ENCODE peak calls at places on chromosomes 12 and 14, in six cellular contexts. L is CD8-positive, alpha-beta T cell; D is stomach; Y is foreskin fibroblast; F is HFFc6; G is right atrium auricular region. H is an unnamed sample.

GRCh38 chr14:58104808-58105207 is 47.2 kb downstream of the ARMH4 start:
- DNase-seq in L (no peak), D (no peak), Y (peak; percentile 67), F (peak; percentile 74), G (no peak), H (peak; percentile 18)

GRCh38 chr14:65344011-65344410 is 68.5 kb upstream of the FUT8 start:
- DNase-seq in L (no peak), D (no peak), Y (peak; percentile 24), F (no peak), G (no peak), H (no peak)

GRCh38 chr12:110355080-110355479 is 48.4 kb downstream of the ANAPC7 start:
- DNase-seq in L (peak; percentile 24), D (no peak), Y (peak; percentile 34), F (peak; percentile 18), G (no peak), H (no peak)

GRCh38 chr12:114229150-114229549 is 176.8 kb downstream of the TBX5 start:
- DNase-seq in L (no peak), D (no peak), Y (no peak), F (no peak), G (no peak), H (no peak)

GRCh38 chr12:1606021-1606622 is 11.7 kb upstream of the FBXL14 start:
- DNase-seq in L (peak; percentile 46), D (peak; percentile 96), Y (peak; percentile 95), F (peak; percentile 86), G (peak; percentile 95), H (no peak)

GRCh38 chr14:65095633-65096205 is 6.6 kb downstream of the MAX start:
- DNase-seq in L (no peak), D (peak; percentile 72), Y (peak; percentile 54), F (peak; percentile 53), G (peak; percentile 79), H (peak; percentile 54)

GRCh38 chr14:54776361-54777001 is 126.1 kb downstream of the GCH1 start:
- DNase-seq in L (peak; percentile 44), D (no peak), Y (peak; percentile 64), F (peak; percentile 45), G (no peak), H (no peak)

GRCh38 chr12:103423061-103423473 is 72.7 kb downstream of the C12orf42 start:
- DNase-seq in L (no peak), D (no peak), Y (no peak), F (no peak), G (no peak), H (no peak)

GRCh38 chr14:91154851-91155625 is 41.2 kb downstream of the DGLUCY start:
- DNase-seq in L (peak; percentile 15), D (peak; percentile 64), Y (peak; percentile 57), F (peak; percentile 40), G (no peak), H (no peak)

GRCh38 chr14:22485178-22485577 is 103.8 kb downstream of the DAD1 start:
- DNase-seq in L (no peak), D (no peak), Y (no peak), F (no peak), G (no peak), H (no peak)

GRCh38 chr12:108730337-108731104 is 797 bp downstream of the CORO1C start:
- DNase-seq in L (peak; percentile 37), D (peak; percentile 52), Y (peak; percentile 91), F (peak; percentile 77), G (peak; percentile 83), H (no peak)

GRCh38 chr14:34766060-34766459 is 51.7 kb upstream of the CFL2 start:
- DNase-seq in L (no peak), D (no peak), Y (no peak), F (no peak), G (no peak), H (no peak)

GRCh38 chr12:75528692-75529091 is 17.3 kb upstream of the KRR1 start:
- DNase-seq in L (no peak), D (no peak), Y (no peak), F (no peak), G (no peak), H (no peak)

GRCh38 chr12:2401040-2401439 is 348.3 kb downstream of the CACNA1C start:
- DNase-seq in L (no peak), D (no peak), Y (no peak), F (no peak), G (no peak), H (no peak)

GRCh38 chr12:15088115-15088514 is 115.3 kb downstream of the PDE6H start:
- DNase-seq in L (no peak), D (no peak), Y (no peak), F (no peak), G (no peak), H (no peak)

GRCh38 chr12:119013023-119013422 is 31.7 kb downstream of the SRRM4 start:
- DNase-seq in L (no peak), D (no peak), Y (no peak), F (no peak), G (no peak), H (no peak)

GRCh38 chr14:69012251-69012953 is 33.3 kb upstream of the ACTN1 start:
- DNase-seq in L (no peak), D (no peak), Y (peak; percentile 52), F (no peak), G (no peak), H (no peak)

GRCh38 chr12:47417146-47417545 is 288.7 kb downstream of the RPAP3 start:
- DNase-seq in L (no peak), D (no peak), Y (no peak), F (no peak), G (no peak), H (no peak)

GRCh38 chr12:34405286-34406227 is 383.3 kb downstream of the ALG10 start:
- DNase-seq in L (peak; percentile 2), D (no peak), Y (no peak), F (no peak), G (peak; percentile 28), H (no peak)

GRCh38 chr12:63752283-63752682 is 27.4 kb upstream of the RXYLT1 start:
- DNase-seq in L (no peak), D (no peak), Y (no peak), F (no peak), G (no peak), H (no peak)

GRCh38 chr12:100359822-100360221 is 2.9 kb downstream of the SLC17A8 start:
- DNase-seq in L (no peak), D (no peak), Y (no peak), F (no peak), G (no peak), H (no peak)

GRCh38 chr12:120376009-120376408 is 7.0 kb upstream of the MSI1 start:
- DNase-seq in L (no peak), D (no peak), Y (no peak), F (no peak), G (no peak), H (no peak)
- TF ChIP-seq CTCF in L (no peak), D (no peak), Y (no peak), F (no peak), G (no peak), H (no peak)

GRCh38 chr12:116140559-116140958 is 136.9 kb downstream of the MED13L start:
- DNase-seq in L (no peak), D (no peak), Y (no peak), F (no peak), G (no peak), H (no peak)

GRCh38 chr12:116142936-116143882 is 134.3 kb downstream of the MED13L start:
- DNase-seq in L (no peak), D (no peak), Y (peak; percentile 86), F (peak; percentile 84), G (no peak), H (no peak)

GRCh38 chr12:116138781-116139180 is 138.7 kb downstream of the MED13L start:
- DNase-seq in L (no peak), D (no peak), Y (no peak), F (no peak), G (no peak), H (no peak)

GRCh38 chr12:116141833-116142162 is 135.7 kb downstream of the MED13L start:
- DNase-seq in L (no peak), D (no peak), Y (no peak), F (no peak), G (no peak), H (no peak)

DNA sequence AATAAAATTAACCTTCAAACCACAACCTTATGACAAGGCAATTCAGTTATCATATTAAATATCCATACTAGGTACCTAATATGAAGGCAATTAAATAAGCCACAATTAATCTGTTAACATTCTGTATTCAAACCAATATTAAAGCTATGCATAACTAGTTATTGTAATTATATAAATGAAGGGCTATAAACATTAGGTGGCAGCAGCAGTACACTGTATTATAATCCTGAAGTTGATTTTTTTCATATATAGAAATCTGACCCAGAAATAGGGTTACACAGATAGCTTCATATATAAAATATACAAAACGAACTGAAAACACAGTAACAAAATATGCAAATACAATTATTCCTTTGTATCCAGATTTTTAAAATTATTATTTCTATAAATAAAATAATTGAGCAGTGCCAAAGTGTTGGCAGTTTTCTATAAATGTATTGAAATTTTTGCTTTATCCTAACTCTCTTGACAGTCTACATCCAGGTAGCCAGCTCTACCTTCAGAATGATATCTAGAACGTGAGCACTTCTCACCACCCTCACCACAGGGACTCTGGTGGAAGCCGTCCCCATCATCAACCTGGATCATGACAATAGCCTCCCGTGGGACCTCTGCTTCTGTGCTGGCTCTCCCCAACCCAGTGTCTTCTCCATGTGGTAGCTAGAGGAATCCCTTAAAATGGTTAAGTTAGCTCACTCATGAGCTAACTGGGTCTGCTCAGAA is 136.2 kb downstream of the MED13L start:
- DNase-seq in L (no peak), D (no peak), Y (peak; percentile 28), F (no peak), G (no peak), H (no peak)
- TF ChIP-seq CTCF in L (peak; percentile 34), D (no peak), Y (no peak), F (peak; percentile 51), G (no peak), H (no peak)

GRCh38 chr12:87661770-87662402 is 367.3 kb downstream of the C12orf50 start:
- DNase-seq in L (no peak), D (no peak), Y (no peak), F (no peak), G (no peak), H (no peak)

GRCh38 chr12:87656311-87656710 is 372.9 kb downstream of the C12orf50 start:
- DNase-seq in L (no peak), D (no peak), Y (no peak), F (no peak), G (no peak), H (no peak)

DNA sequence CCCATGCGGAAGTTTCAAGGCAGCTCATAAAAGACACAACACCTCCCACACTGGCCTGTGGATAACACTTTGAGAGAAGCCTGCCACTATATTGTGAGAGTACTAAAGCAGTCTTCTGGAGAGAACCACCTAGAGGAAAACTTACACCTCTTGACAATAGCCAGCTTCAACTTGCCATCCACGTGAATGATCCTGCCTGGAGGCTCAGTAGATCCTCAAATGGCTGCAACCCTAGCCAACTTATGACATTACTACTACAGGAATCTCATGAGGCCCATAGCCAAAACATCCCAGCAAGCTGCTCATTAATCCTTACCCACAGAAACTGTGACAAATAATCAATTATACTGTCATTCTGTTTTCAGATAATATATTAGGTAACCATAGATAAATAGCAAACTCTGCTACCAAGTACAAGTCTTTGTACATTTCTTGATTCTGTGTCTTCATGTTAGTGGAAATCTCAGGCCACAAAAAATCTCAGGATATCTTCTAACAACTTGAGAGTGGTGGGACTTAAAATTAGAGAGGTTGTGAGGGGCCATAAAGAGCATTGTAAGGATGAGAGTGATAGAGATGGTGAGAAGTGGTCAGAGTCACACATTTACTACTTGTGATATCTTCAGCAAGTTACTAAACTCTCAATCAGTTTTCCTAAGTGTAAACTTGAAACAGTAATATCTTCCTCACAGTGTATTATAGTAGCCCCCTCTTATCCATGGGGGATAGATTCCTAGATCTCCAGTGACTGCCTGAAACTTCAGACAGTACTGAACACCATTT is 368.0 kb downstream of the C12orf50 start:
- DNase-seq in L (no peak), D (no peak), Y (no peak), F (no peak), G (no peak), H (no peak)
- TF ChIP-seq CTCF in L (no peak), D (no peak), Y (no peak), F (no peak), G (no peak), H (no peak)

GRCh38 chr12:111414711-111415252 is 9.1 kb downstream of the SH2B3 start:
- DNase-seq in L (no peak), D (no peak), Y (no peak), F (no peak), G (no peak), H (no peak)
- TF ChIP-seq CTCF in L (no peak), D (no peak), Y (no peak), F (no peak), G (no peak), H (no peak)

H was measured in AG09309.